ENCODE peak calls at places on chromosomes 7 and 10, in nine cellular contexts. One of them, this sample, is unnamed.

GRCh38 chr10:95431900-95432342 is 129.2 kb downstream of the SORBS1 start:
- DNase-seq in BJ: no peak
- DNase-seq in H9: no peak
- DNase-seq in cardiac fibroblast: no peak
- DNase-seq in psoas muscle: no peak
- DNase-seq in activated T-cell treated with anti-CD3 and anti-CD28 coated beads for 1 hour: no peak
- DNase-seq in stimulated activated naive CD8-positive, alpha-beta T cell treated with anti-CD3 and anti-CD28 coated beads, Interleukin-15, Interleukin-2, amounts not matched to agents 100 U/mL and 50 U/mL, for 24 hours: no peak
- DNase-seq in progenitor cell of endocrine pancreas: no peak
- DNase-seq in tibial artery: no peak
- DNase-seq in this sample: no peak

GRCh38 chr10:11527700-11528255 is 83.7 kb downstream of the USP6NL start:
- DNase-seq in stimulated activated naive CD8-positive, alpha-beta T cell treated with anti-CD3 and anti-CD28 coated beads, Interleukin-15, Interleukin-2, amounts not matched to agents 100 U/mL and 50 U/mL, for 24 hours: no peak
- DNase-seq in BJ: no peak
- DNase-seq in progenitor cell of endocrine pancreas: no peak
- DNase-seq in activated T-cell treated with anti-CD3 and anti-CD28 coated beads for 1 hour: no peak
- DNase-seq in tibial artery: no peak
- DNase-seq in cardiac fibroblast: peak
- DNase-seq in H9: no peak
- DNase-seq in psoas muscle: no peak
- DNase-seq in this sample: no peak

GRCh38 chr7:98021588-98022351 is 31.8 kb upstream of the OCM2 start:
- DNase-seq in BJ: no peak
- DNase-seq in stimulated activated naive CD8-positive, alpha-beta T cell treated with anti-CD3 and anti-CD28 coated beads, Interleukin-15, Interleukin-2, amounts not matched to agents 100 U/mL and 50 U/mL, for 24 hours: peak
- DNase-seq in cardiac fibroblast: peak
- DNase-seq in H9: peak
- DNase-seq in tibial artery: peak
- DNase-seq in psoas muscle: peak
- DNase-seq in progenitor cell of endocrine pancreas: peak
- DNase-seq in activated T-cell treated with anti-CD3 and anti-CD28 coated beads for 1 hour: peak
- DNase-seq in this sample: peak

GRCh38 chr7:55449205-55449991 is 84.3 kb downstream of the LANCL2 start:
- DNase-seq in activated T-cell treated with anti-CD3 and anti-CD28 coated beads for 1 hour: no peak
- DNase-seq in psoas muscle: no peak
- DNase-seq in tibial artery: no peak
- DNase-seq in stimulated activated naive CD8-positive, alpha-beta T cell treated with anti-CD3 and anti-CD28 coated beads, Interleukin-15, Interleukin-2, amounts not matched to agents 100 U/mL and 50 U/mL, for 24 hours: no peak
- DNase-seq in H9: no peak
- DNase-seq in BJ: no peak
- DNase-seq in progenitor cell of endocrine pancreas: no peak
- DNase-seq in cardiac fibroblast: no peak
- DNase-seq in this sample: no peak

GRCh38 chr10:75238182-75239180 is 2.7 kb upstream of the COMTD1 start:
- DNase-seq in H9: peak
- DNase-seq in progenitor cell of endocrine pancreas: no peak
- DNase-seq in psoas muscle: no peak
- DNase-seq in activated T-cell treated with anti-CD3 and anti-CD28 coated beads for 1 hour: no peak
- DNase-seq in cardiac fibroblast: no peak
- DNase-seq in BJ: no peak
- DNase-seq in stimulated activated naive CD8-positive, alpha-beta T cell treated with anti-CD3 and anti-CD28 coated beads, Interleukin-15, Interleukin-2, amounts not matched to agents 100 U/mL and 50 U/mL, for 24 hours: no peak
- DNase-seq in tibial artery: no peak
- DNase-seq in this sample: no peak

GRCh38 chr7:45919947-45920542 is 1.0 kb downstream of the IGFBP3 start:
- DNase-seq in cardiac fibroblast: peak
- DNase-seq in tibial artery: no peak
- DNase-seq in stimulated activated naive CD8-positive, alpha-beta T cell treated with anti-CD3 and anti-CD28 coated beads, Interleukin-15, Interleukin-2, amounts not matched to agents 100 U/mL and 50 U/mL, for 24 hours: no peak
- DNase-seq in H9: no peak
- DNase-seq in psoas muscle: no peak
- DNase-seq in progenitor cell of endocrine pancreas: no peak
- DNase-seq in activated T-cell treated with anti-CD3 and anti-CD28 coated beads for 1 hour: no peak
- DNase-seq in BJ: no peak
- DNase-seq in this sample: no peak

GRCh38 chr10:67666416-67667043 is 29.5 kb downstream of the CTNNA3 start:
- DNase-seq in tibial artery: no peak
- DNase-seq in activated T-cell treated with anti-CD3 and anti-CD28 coated beads for 1 hour: no peak
- DNase-seq in H9: no peak
- DNase-seq in stimulated activated naive CD8-positive, alpha-beta T cell treated with anti-CD3 and anti-CD28 coated beads, Interleukin-15, Interleukin-2, amounts not matched to agents 100 U/mL and 50 U/mL, for 24 hours: no peak
- DNase-seq in BJ: no peak
- DNase-seq in cardiac fibroblast: peak
- DNase-seq in progenitor cell of endocrine pancreas: no peak
- DNase-seq in psoas muscle: no peak
- DNase-seq in this sample: no peak

GRCh38 chr7:41367967-41368882 is 334.7 kb downstream of the INHBA start:
- DNase-seq in stimulated activated naive CD8-positive, alpha-beta T cell treated with anti-CD3 and anti-CD28 coated beads, Interleukin-15, Interleukin-2, amounts not matched to agents 100 U/mL and 50 U/mL, for 24 hours: no peak
- DNase-seq in progenitor cell of endocrine pancreas: no peak
- DNase-seq in psoas muscle: no peak
- DNase-seq in H9: no peak
- DNase-seq in activated T-cell treated with anti-CD3 and anti-CD28 coated beads for 1 hour: no peak
- DNase-seq in BJ: no peak
- DNase-seq in cardiac fibroblast: peak
- DNase-seq in tibial artery: no peak
- DNase-seq in this sample: no peak

GRCh38 chr10:87064651-87065050 is 30.0 kb downstream of the GLUD1 start:
- DNase-seq in H9: no peak
- DNase-seq in psoas muscle: no peak
- DNase-seq in cardiac fibroblast: no peak
- DNase-seq in progenitor cell of endocrine pancreas: no peak
- DNase-seq in tibial artery: no peak
- DNase-seq in stimulated activated naive CD8-positive, alpha-beta T cell treated with anti-CD3 and anti-CD28 coated beads, Interleukin-15, Interleukin-2, amounts not matched to agents 100 U/mL and 50 U/mL, for 24 hours: no peak
- DNase-seq in activated T-cell treated with anti-CD3 and anti-CD28 coated beads for 1 hour: no peak
- DNase-seq in BJ: no peak
- DNase-seq in this sample: no peak

GRCh38 chr10:49300140-49300974 is 1.4 kb downstream of the C10orf71 start:
- DNase-seq in cardiac fibroblast: no peak
- DNase-seq in progenitor cell of endocrine pancreas: no peak
- DNase-seq in tibial artery: no peak
- DNase-seq in H9: no peak
- DNase-seq in psoas muscle: peak
- DNase-seq in BJ: no peak
- DNase-seq in activated T-cell treated with anti-CD3 and anti-CD28 coated beads for 1 hour: no peak
- DNase-seq in stimulated activated naive CD8-positive, alpha-beta T cell treated with anti-CD3 and anti-CD28 coated beads, Interleukin-15, Interleukin-2, amounts not matched to agents 100 U/mL and 50 U/mL, for 24 hours: no peak
- DNase-seq in this sample: no peak

GRCh38 chr10:17273403-17273802 is 45.4 kb downstream of the VIM start:
- DNase-seq in tibial artery: no peak
- DNase-seq in progenitor cell of endocrine pancreas: no peak
- DNase-seq in activated T-cell treated with anti-CD3 and anti-CD28 coated beads for 1 hour: no peak
- DNase-seq in cardiac fibroblast: peak
- DNase-seq in BJ: peak
- DNase-seq in H9: no peak
- DNase-seq in stimulated activated naive CD8-positive, alpha-beta T cell treated with anti-CD3 and anti-CD28 coated beads, Interleukin-15, Interleukin-2, amounts not matched to agents 100 U/mL and 50 U/mL, for 24 hours: no peak
- DNase-seq in psoas muscle: no peak
- DNase-seq in this sample: no peak